ENCODE peak calls at places on chromosomes 13 and 19, in four cellular contexts. Q is ELF-1, A is bronchial epithelial cell, I is GOT3. F is an unnamed sample.

GRCh38 chr19:12365094-12365371 is 450 bp downstream of the ZNF442 start:
- DNase-seq in I (no peak), A (no peak), Q (no peak), F (no peak)

GRCh38 chr13:111393221-111393790 is 72.9 kb downstream of the TEX29 start:
- DNase-seq in Q (no peak), A (no peak), I (no peak), F (no peak)

GRCh38 chr13:97257800-97258799 is 36.0 kb downstream of the MBNL2 start:
- DNase-seq in A (peak), Q (peak), I (no peak), F (no peak)

GRCh38 chr13:109857803-109858202 is 71.4 kb upstream of the IRS2 start:
- DNase-seq in A (no peak), I (no peak), Q (no peak), F (no peak)

GRCh38 chr13:111269508-111269907 is 50.9 kb upstream of the TEX29 start:
- DNase-seq in A (no peak), I (no peak), Q (no peak), F (no peak)

GRCh38 chr19:4970558-4971423 is 1.9 kb downstream of the KDM4B start:
- DNase-seq in I (no peak), Q (peak), A (peak), F (no peak)

GRCh38 chr13:39870197-39870746 is 214.8 kb downstream of the COG6 start:
- DNase-seq in I (no peak), A (no peak), Q (no peak), F (no peak)

GRCh38 chr19:18173572-18174294 is at the start of gene IFI30:
- DNase-seq in Q (peak), I (no peak), A (no peak), F (peak)

GRCh38 chr19:33719366-33720154 is 77.1 kb upstream of the KCTD15 start:
- DNase-seq in I (no peak), Q (no peak), A (no peak), F (no peak)

GRCh38 chr13:29369060-29369743 is 226.3 kb downstream of the SLC7A1 start:
- DNase-seq in Q (no peak), A (peak), I (no peak), F (peak)

GRCh38 chr19:46211201-46211881 is 18.2 kb upstream of the IGFL1 start:
- DNase-seq in A (peak), I (no peak), Q (peak), F (no peak)

GRCh38 chr19:860481-861098 is 1.1 kb downstream of the CFD start:
- DNase-seq in A (peak), Q (peak), I (no peak), F (peak)

GRCh38 chr13:41427700-41428099 is 29.6 kb upstream of the RGCC start:
- DNase-seq in Q (no peak), A (no peak), I (no peak), F (no peak)

GRCh38 chr19:51572908-51573307 is 1.8 kb downstream of the ZNF175 start:
- DNase-seq in I (no peak), A (peak), Q (no peak), F (no peak)

GRCh38 chr19:4633140-4633967 is 6.0 kb upstream of the TNFAIP8L1 start:
- DNase-seq in A (peak), I (peak), Q (peak), F (peak)

GRCh38 chr13:109897988-109898623 is 111.7 kb upstream of the IRS2 start:
- DNase-seq in Q (no peak), I (no peak), A (no peak), F (no peak)

F was measured in COR-L47.